ENCODE peak calls at places on chromosomes 3 and 15, in five cellular contexts. One of them, this sample, is unnamed.

GRCh38 chr15:90701048-90701447 is 16.1 kb upstream of the BLM start:
- DNase-seq in astrocyte of the spinal cord: no peak
- DNase-seq in endothelial cell: no peak
- DNase-seq in B cell: no peak
- DNase-seq in tibial nerve: no peak
- DNase-seq in this sample: no peak

GRCh38 chr3:131114201-131114600 is 87.5 kb downstream of the NEK11 start:
- DNase-seq in astrocyte of the spinal cord: no peak
- DNase-seq in endothelial cell: no peak
- DNase-seq in B cell: no peak
- DNase-seq in tibial nerve: no peak
- DNase-seq in this sample: no peak

GRCh38 chr3:66567066-66567465 is 66.2 kb upstream of the LRIG1 start:
- DNase-seq in astrocyte of the spinal cord: peak
- DNase-seq in endothelial cell: no peak
- DNase-seq in B cell: no peak
- DNase-seq in tibial nerve: no peak
- DNase-seq in this sample: no peak

GRCh38 chr3:31772781-31773180 is 208.3 kb downstream of the OSBPL10 start:
- DNase-seq in astrocyte of the spinal cord: no peak
- DNase-seq in endothelial cell: no peak
- DNase-seq in B cell: no peak
- DNase-seq in tibial nerve: no peak
- DNase-seq in this sample: no peak

GRCh38 chr3:194638991-194639605 is 5.9 kb upstream of the TMEM44 start:
- DNase-seq in astrocyte of the spinal cord: no peak
- DNase-seq in endothelial cell: no peak
- DNase-seq in B cell: no peak
- DNase-seq in tibial nerve: no peak
- DNase-seq in this sample: no peak

GRCh38 chr15:63968700-63969099 is 77.6 kb downstream of the DAPK2 start:
- DNase-seq in astrocyte of the spinal cord: no peak
- DNase-seq in endothelial cell: no peak
- DNase-seq in B cell: no peak
- DNase-seq in tibial nerve: no peak
- DNase-seq in this sample: no peak

GRCh38 chr3:197463279-197463678 is 92.5 kb downstream of the BDH1 start:
- DNase-seq in astrocyte of the spinal cord: no peak
- DNase-seq in endothelial cell: no peak
- DNase-seq in B cell: no peak
- DNase-seq in tibial nerve: no peak
- DNase-seq in this sample: no peak

GRCh38 chr15:70715840-70716510 is 47.4 kb downstream of the UACA start:
- DNase-seq in astrocyte of the spinal cord: no peak
- DNase-seq in endothelial cell: no peak
- DNase-seq in B cell: no peak
- DNase-seq in tibial nerve: no peak
- DNase-seq in this sample: no peak

GRCh38 chr3:138942861-138943623 is 3.9 kb downstream of the FOXL2 start:
- DNase-seq in astrocyte of the spinal cord: no peak
- DNase-seq in endothelial cell: peak
- DNase-seq in B cell: no peak
- DNase-seq in tibial nerve: no peak
- DNase-seq in this sample: no peak

GRCh38 chr3:78967061-78967460 is 800.7 kb downstream of the ROBO1 start:
- DNase-seq in astrocyte of the spinal cord: no peak
- DNase-seq in endothelial cell: no peak
- DNase-seq in B cell: no peak
- DNase-seq in tibial nerve: no peak
- DNase-seq in this sample: no peak

GRCh38 chr15:68183886-68184285 is 21.2 kb downstream of the CALML4 start:
- DNase-seq in astrocyte of the spinal cord: no peak
- DNase-seq in endothelial cell: no peak
- DNase-seq in B cell: no peak
- DNase-seq in tibial nerve: no peak
- DNase-seq in this sample: no peak

GRCh38 chr3:125212509-125213372 is at the start of gene SLC12A8:
- DNase-seq in astrocyte of the spinal cord: no peak
- DNase-seq in endothelial cell: no peak
- DNase-seq in B cell: peak
- DNase-seq in tibial nerve: no peak
- DNase-seq in this sample: no peak

GRCh38 chr3:36648241-36649034 is 115.9 kb downstream of the DCLK3 start:
- DNase-seq in astrocyte of the spinal cord: peak
- DNase-seq in endothelial cell: no peak
- DNase-seq in B cell: no peak
- DNase-seq in tibial nerve: no peak
- DNase-seq in this sample: no peak

GRCh38 chr3:30492581-30493192 is 113.7 kb upstream of the TGFBR2 start:
- DNase-seq in astrocyte of the spinal cord: no peak
- DNase-seq in endothelial cell: no peak
- DNase-seq in B cell: no peak
- DNase-seq in tibial nerve: no peak
- DNase-seq in this sample: no peak

GRCh38 chr3:95905182-95905581 is 909.2 kb upstream of the EPHA6 start:
- DNase-seq in astrocyte of the spinal cord: no peak
- DNase-seq in endothelial cell: no peak
- DNase-seq in B cell: no peak
- DNase-seq in tibial nerve: no peak
- DNase-seq in this sample: no peak

GRCh38 chr15:38072007-38072506 is 137.6 kb downstream of the TMCO5A start:
- DNase-seq in astrocyte of the spinal cord: no peak
- DNase-seq in endothelial cell: no peak
- DNase-seq in B cell: no peak
- DNase-seq in tibial nerve: no peak
- DNase-seq in this sample: no peak

GRCh38 chr3:52091566-52092290 is 35.4 kb upstream of the DUSP7 start:
- DNase-seq in astrocyte of the spinal cord: peak
- DNase-seq in endothelial cell: no peak
- DNase-seq in B cell: no peak
- DNase-seq in tibial nerve: no peak
- DNase-seq in this sample: peak

GRCh38 chr3:4568831-4569230 is 75.7 kb downstream of the ITPR1 start:
- DNase-seq in astrocyte of the spinal cord: no peak
- DNase-seq in endothelial cell: no peak
- DNase-seq in B cell: no peak
- DNase-seq in tibial nerve: no peak
- DNase-seq in this sample: no peak

GRCh38 chr3:4573153-4573552 is 80.0 kb downstream of the ITPR1 start:
- DNase-seq in astrocyte of the spinal cord: no peak
- DNase-seq in endothelial cell: no peak
- DNase-seq in B cell: no peak
- DNase-seq in tibial nerve: no peak
- DNase-seq in this sample: no peak

GRCh38 chr3:4570840-4571621 is 77.9 kb downstream of the ITPR1 start:
- DNase-seq in astrocyte of the spinal cord: no peak
- DNase-seq in endothelial cell: no peak
- DNase-seq in B cell: no peak
- DNase-seq in tibial nerve: no peak
- DNase-seq in this sample: no peak

GRCh38 chr3:4574426-4574965 is 81.3 kb downstream of the ITPR1 start:
- DNase-seq in astrocyte of the spinal cord: no peak
- DNase-seq in endothelial cell: no peak
- DNase-seq in B cell: no peak
- DNase-seq in tibial nerve: no peak
- DNase-seq in this sample: no peak

DNA sequence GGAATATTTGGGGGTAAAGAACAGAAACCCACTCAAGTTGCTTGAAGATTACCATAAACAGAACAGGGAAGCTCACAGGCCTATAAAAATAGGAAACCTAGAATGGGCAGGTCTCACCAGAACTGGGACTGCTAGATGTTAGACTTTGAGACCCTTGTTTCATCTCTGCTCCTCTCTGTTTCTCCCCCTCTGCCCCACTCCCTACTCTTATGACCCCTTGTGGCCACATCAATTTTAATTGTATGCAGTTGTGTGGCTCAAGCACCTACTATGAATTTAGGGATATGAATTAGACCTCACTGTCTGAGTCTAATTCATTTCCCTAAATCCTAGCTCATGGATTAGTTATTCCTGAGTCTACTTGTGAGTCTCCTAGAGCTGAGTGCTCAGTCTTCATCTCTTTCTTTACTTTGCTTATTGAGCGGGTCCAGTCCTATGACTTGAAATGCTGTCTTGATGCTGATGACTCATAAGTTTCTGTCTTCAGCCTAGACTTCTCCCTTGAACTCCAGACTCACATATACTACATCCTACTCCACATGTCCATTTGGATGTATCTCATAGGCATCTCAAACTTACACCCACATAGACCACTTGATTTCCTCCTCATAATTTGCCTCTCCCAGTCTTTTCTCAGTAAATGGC is 78.7 kb downstream of the ITPR1 start:
- DNase-seq in astrocyte of the spinal cord: no peak
- DNase-seq in endothelial cell: no peak
- DNase-seq in B cell: peak
- DNase-seq in tibial nerve: no peak
- DNase-seq in this sample: no peak
- TF ChIP-seq CTCF in astrocyte of the spinal cord: no peak
- TF ChIP-seq CTCF in endothelial cell: peak
- TF ChIP-seq CTCF in B cell: peak
- TF ChIP-seq CTCF in tibial nerve: no peak
- TF ChIP-seq CTCF in this sample: peak

DNA sequence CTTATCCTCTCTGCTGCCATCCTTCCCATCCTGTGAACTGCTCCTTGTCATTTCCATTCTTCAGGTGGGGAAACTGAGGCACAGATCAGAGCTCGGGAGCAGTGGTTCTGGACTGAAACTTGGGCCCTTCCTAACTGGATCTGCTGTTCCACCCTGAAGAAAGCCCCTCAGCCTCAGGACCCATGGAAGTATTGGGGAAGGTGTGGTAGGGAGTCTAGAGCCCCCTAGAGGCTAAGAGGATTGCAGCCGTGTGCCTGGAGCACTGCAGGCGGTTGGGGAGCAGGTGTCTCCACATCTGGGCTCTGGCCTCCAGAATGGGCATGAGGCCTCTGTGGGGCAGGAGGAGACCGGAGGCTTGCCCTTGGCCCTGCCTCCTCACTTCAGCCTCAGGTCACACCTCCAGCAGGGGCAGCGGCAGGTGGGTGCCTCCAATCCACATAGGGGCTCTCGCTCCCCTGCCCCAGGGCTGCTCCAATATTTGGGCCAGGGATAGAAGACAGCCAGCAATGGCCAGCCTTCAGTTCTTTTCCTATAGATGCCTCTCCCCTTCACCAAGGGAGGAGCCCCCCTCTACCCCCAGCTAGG is 28.1 kb downstream of the DNAJB8 start:
- DNase-seq in astrocyte of the spinal cord: no peak
- DNase-seq in endothelial cell: no peak
- DNase-seq in B cell: no peak
- DNase-seq in tibial nerve: no peak
- DNase-seq in this sample: no peak
- TF ChIP-seq CTCF in astrocyte of the spinal cord: peak
- TF ChIP-seq CTCF in endothelial cell: peak
- TF ChIP-seq CTCF in B cell: no peak
- TF ChIP-seq CTCF in tibial nerve: no peak
- TF ChIP-seq CTCF in this sample: no peak

GRCh38 chr15:42736793-42737528 is at the start of gene CDAN1:
- DNase-seq in astrocyte of the spinal cord: peak
- DNase-seq in endothelial cell: peak
- DNase-seq in B cell: peak
- DNase-seq in tibial nerve: peak
- DNase-seq in this sample: peak

GRCh38 chr15:42736178-42736792 is 643 bp downstream of the CDAN1 start:
- DNase-seq in astrocyte of the spinal cord: peak
- DNase-seq in endothelial cell: peak
- DNase-seq in B cell: peak
- DNase-seq in tibial nerve: no peak
- DNase-seq in this sample: peak

GRCh38 chr15:42734076-42734672 is 2.8 kb downstream of the CDAN1 start:
- DNase-seq in astrocyte of the spinal cord: no peak
- DNase-seq in endothelial cell: no peak
- DNase-seq in B cell: no peak
- DNase-seq in tibial nerve: no peak
- DNase-seq in this sample: no peak

GRCh38 chr15:42735382-42736165 is 1.4 kb downstream of the CDAN1 start:
- DNase-seq in astrocyte of the spinal cord: no peak
- DNase-seq in endothelial cell: no peak
- DNase-seq in B cell: no peak
- DNase-seq in tibial nerve: no peak
- DNase-seq in this sample: no peak

DNA sequence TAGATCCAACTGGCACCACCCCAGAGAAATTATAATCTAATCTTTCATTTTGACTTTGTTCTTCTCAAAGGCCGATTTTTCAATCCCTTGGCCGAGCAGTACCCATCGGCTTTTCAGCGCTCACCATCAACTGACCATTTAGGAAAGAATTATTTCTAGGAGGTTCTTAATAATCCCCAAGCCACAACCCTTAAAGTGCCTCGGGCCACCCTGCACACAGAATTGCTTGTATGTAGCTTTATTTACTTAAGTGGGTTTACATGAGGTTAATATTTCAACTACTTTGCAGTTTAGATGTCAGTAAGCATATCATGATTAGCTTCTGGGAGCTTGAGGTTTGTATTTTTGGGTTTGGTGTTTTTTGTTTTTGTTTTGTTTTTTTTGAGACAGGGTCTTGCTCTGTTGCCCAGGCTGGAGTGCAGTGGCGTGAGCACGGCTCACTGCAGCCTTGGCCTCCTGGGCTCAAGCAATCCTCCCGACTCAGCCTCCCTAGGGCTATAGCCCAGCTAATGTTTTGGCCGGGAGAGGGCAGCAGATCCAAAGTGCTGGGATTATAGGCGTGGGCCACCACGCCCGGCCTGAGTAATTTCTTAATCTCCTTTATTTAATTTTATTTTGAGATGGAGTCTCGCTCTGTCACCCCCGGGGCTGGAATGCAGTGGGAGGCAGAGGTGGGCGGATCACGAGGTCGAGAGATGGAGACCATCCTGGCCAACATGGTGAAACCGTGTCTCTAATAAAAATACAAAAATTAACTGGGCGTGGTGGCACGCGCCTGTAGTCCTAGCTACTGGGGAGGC is 801 bp upstream of the CDAN1 start:
- DNase-seq in astrocyte of the spinal cord: no peak
- DNase-seq in endothelial cell: no peak
- DNase-seq in B cell: no peak
- DNase-seq in tibial nerve: no peak
- DNase-seq in this sample: no peak
- TF ChIP-seq CTCF in astrocyte of the spinal cord: no peak
- TF ChIP-seq CTCF in endothelial cell: no peak
- TF ChIP-seq CTCF in B cell: no peak
- TF ChIP-seq CTCF in tibial nerve: no peak
- TF ChIP-seq CTCF in this sample: no peak

DNA sequence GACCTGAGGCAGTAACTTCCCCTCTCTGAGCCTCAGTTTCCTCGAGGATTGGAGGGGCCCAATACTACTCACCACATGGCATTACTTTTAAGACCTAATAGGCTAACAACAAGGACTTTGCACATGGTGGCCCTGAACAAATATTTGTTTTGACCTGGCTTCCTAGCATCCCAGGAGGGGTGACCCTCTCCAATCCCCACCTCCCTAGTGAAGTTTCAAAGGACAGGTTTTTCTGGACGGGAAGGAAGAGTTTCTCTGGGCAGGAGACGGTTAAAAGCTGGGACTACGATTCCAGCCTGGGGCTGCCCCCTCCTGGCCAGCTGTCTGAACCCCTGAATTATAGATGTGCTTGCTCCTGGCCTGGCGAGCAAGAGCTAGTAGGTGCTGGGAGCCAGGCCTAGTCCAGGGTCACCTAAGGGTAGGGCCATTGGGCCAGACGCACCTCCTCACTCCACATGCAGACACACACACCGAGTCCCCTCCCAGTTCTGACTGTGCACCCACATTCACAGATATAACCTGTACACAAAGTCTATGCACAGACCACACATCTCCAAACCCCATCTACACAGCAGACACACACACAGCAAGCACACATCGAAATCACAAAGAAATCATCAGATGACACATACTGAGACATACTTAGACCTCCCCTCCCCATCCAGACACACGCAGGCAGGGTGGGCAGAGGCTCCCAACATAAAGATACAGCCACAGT is 2.7 kb upstream of the ISL2 start:
- DNase-seq in astrocyte of the spinal cord: no peak
- DNase-seq in endothelial cell: no peak
- DNase-seq in B cell: no peak
- DNase-seq in tibial nerve: no peak
- DNase-seq in this sample: no peak
- TF ChIP-seq CTCF in astrocyte of the spinal cord: peak
- TF ChIP-seq CTCF in endothelial cell: no peak
- TF ChIP-seq CTCF in B cell: no peak
- TF ChIP-seq CTCF in tibial nerve: no peak
- TF ChIP-seq CTCF in this sample: no peak

This sample was measured in psoas muscle.